ENCODE peak calls at places on chromosomes 12 and 14, in ten cellular contexts. One of them, this sample, is unnamed.
A peak's percentile ranks its signal among the peaks of the same experiment; 100 is the strongest.

GRCh38 chr12:10031771-10032175 is 1.3 kb downstream of the CLEC9A start:
- DNase-seq in RPMI7951: peak; percentile 81
- DNase-seq in HS-5: peak; percentile 97
- DNase-seq in neural progenitor cell: no peak
- DNase-seq in SK-MEL-5: no peak
- DNase-seq in cerebellar cortex: no peak
- DNase-seq in activated CD4-positive, alpha-beta T cell treated with anti-CD3 and anti-CD28 coated beads, Interleukin-2, amount 10 ng/mL, durations not matched to agents 7 days and 5 days: no peak
- DNase-seq in Kasumi-1: no peak
- DNase-seq in fibroblast of the conjunctiva: no peak
- DNase-seq in H9: peak; percentile 54
- DNase-seq in this sample: no peak

GRCh38 chr14:58796636-58797429 is 159.1 kb downstream of the DACT1 start:
- DNase-seq in RPMI7951: no peak
- DNase-seq in HS-5: no peak
- DNase-seq in neural progenitor cell: peak; percentile 28
- DNase-seq in SK-MEL-5: no peak
- DNase-seq in cerebellar cortex: no peak
- DNase-seq in activated CD4-positive, alpha-beta T cell treated with anti-CD3 and anti-CD28 coated beads, Interleukin-2, amount 10 ng/mL, durations not matched to agents 7 days and 5 days: no peak
- DNase-seq in Kasumi-1: peak; percentile 16
- DNase-seq in fibroblast of the conjunctiva: no peak
- DNase-seq in H9: no peak
- DNase-seq in this sample: no peak

GRCh38 chr12:129305851-129306250 is 452.6 kb downstream of the GLT1D1 start:
- DNase-seq in RPMI7951: no peak
- DNase-seq in HS-5: no peak
- DNase-seq in neural progenitor cell: no peak
- DNase-seq in SK-MEL-5: no peak
- DNase-seq in cerebellar cortex: no peak
- DNase-seq in activated CD4-positive, alpha-beta T cell treated with anti-CD3 and anti-CD28 coated beads, Interleukin-2, amount 10 ng/mL, durations not matched to agents 7 days and 5 days: no peak
- DNase-seq in Kasumi-1: no peak
- DNase-seq in fibroblast of the conjunctiva: no peak
- DNase-seq in H9: no peak
- DNase-seq in this sample: no peak

GRCh38 chr12:95277139-95277538 is 59.5 kb downstream of the VEZT start:
- DNase-seq in RPMI7951: peak; percentile 62
- DNase-seq in HS-5: peak; percentile 60
- DNase-seq in neural progenitor cell: no peak
- DNase-seq in SK-MEL-5: peak; percentile 23
- DNase-seq in cerebellar cortex: no peak
- DNase-seq in activated CD4-positive, alpha-beta T cell treated with anti-CD3 and anti-CD28 coated beads, Interleukin-2, amount 10 ng/mL, durations not matched to agents 7 days and 5 days: no peak
- DNase-seq in Kasumi-1: no peak
- DNase-seq in fibroblast of the conjunctiva: peak; percentile 63
- DNase-seq in H9: no peak
- DNase-seq in this sample: no peak

GRCh38 chr12:111390894-111391293 is 14.8 kb upstream of the SH2B3 start:
- DNase-seq in RPMI7951: no peak
- DNase-seq in HS-5: no peak
- DNase-seq in neural progenitor cell: no peak
- DNase-seq in SK-MEL-5: no peak
- DNase-seq in cerebellar cortex: no peak
- DNase-seq in activated CD4-positive, alpha-beta T cell treated with anti-CD3 and anti-CD28 coated beads, Interleukin-2, amount 10 ng/mL, durations not matched to agents 7 days and 5 days: no peak
- DNase-seq in Kasumi-1: no peak
- DNase-seq in fibroblast of the conjunctiva: no peak
- DNase-seq in H9: no peak
- DNase-seq in this sample: no peak

GRCh38 chr12:109758406-109759075 is 44.9 kb downstream of the FAM222A start:
- DNase-seq in RPMI7951: no peak
- DNase-seq in HS-5: no peak
- DNase-seq in neural progenitor cell: no peak
- DNase-seq in SK-MEL-5: no peak
- DNase-seq in cerebellar cortex: no peak
- DNase-seq in activated CD4-positive, alpha-beta T cell treated with anti-CD3 and anti-CD28 coated beads, Interleukin-2, amount 10 ng/mL, durations not matched to agents 7 days and 5 days: no peak
- DNase-seq in Kasumi-1: no peak
- DNase-seq in fibroblast of the conjunctiva: no peak
- DNase-seq in H9: peak; percentile 36
- DNase-seq in this sample: no peak

GRCh38 chr12:107760207-107760816 is 625 bp downstream of the PRDM4 start:
- DNase-seq in RPMI7951: peak; percentile 8
- DNase-seq in HS-5: no peak
- DNase-seq in neural progenitor cell: peak; percentile 50
- DNase-seq in SK-MEL-5: no peak
- DNase-seq in cerebellar cortex: peak; percentile 16
- DNase-seq in activated CD4-positive, alpha-beta T cell treated with anti-CD3 and anti-CD28 coated beads, Interleukin-2, amount 10 ng/mL, durations not matched to agents 7 days and 5 days: peak; percentile 42
- DNase-seq in Kasumi-1: peak; percentile 15
- DNase-seq in fibroblast of the conjunctiva: no peak
- DNase-seq in H9: peak; percentile 65
- DNase-seq in this sample: peak; percentile 58

GRCh38 chr12:6042447-6042846 is 82.0 kb downstream of the VWF start:
- DNase-seq in RPMI7951: no peak
- DNase-seq in HS-5: no peak
- DNase-seq in neural progenitor cell: no peak
- DNase-seq in SK-MEL-5: no peak
- DNase-seq in cerebellar cortex: no peak
- DNase-seq in activated CD4-positive, alpha-beta T cell treated with anti-CD3 and anti-CD28 coated beads, Interleukin-2, amount 10 ng/mL, durations not matched to agents 7 days and 5 days: no peak
- DNase-seq in Kasumi-1: no peak
- DNase-seq in fibroblast of the conjunctiva: no peak
- DNase-seq in H9: no peak
- DNase-seq in this sample: no peak

GRCh38 chr14:49508124-49508523 is 78.1 kb downstream of the RPS29 start:
- DNase-seq in RPMI7951: peak; percentile 3
- DNase-seq in HS-5: no peak
- DNase-seq in neural progenitor cell: no peak
- DNase-seq in SK-MEL-5: no peak
- DNase-seq in cerebellar cortex: no peak
- DNase-seq in activated CD4-positive, alpha-beta T cell treated with anti-CD3 and anti-CD28 coated beads, Interleukin-2, amount 10 ng/mL, durations not matched to agents 7 days and 5 days: no peak
- DNase-seq in Kasumi-1: no peak
- DNase-seq in fibroblast of the conjunctiva: no peak
- DNase-seq in H9: no peak
- DNase-seq in this sample: no peak

GRCh38 chr12:93990832-93991748 is 157.3 kb upstream of the PLXNC1 start:
- DNase-seq in RPMI7951: peak; percentile 59
- DNase-seq in HS-5: no peak
- DNase-seq in neural progenitor cell: peak; percentile 80
- DNase-seq in SK-MEL-5: peak; percentile 28
- DNase-seq in cerebellar cortex: peak; percentile 29
- DNase-seq in activated CD4-positive, alpha-beta T cell treated with anti-CD3 and anti-CD28 coated beads, Interleukin-2, amount 10 ng/mL, durations not matched to agents 7 days and 5 days: no peak
- DNase-seq in Kasumi-1: no peak
- DNase-seq in fibroblast of the conjunctiva: peak; percentile 32
- DNase-seq in H9: peak; percentile 85
- DNase-seq in this sample: no peak

GRCh38 chr12:1494856-1495255 is 99.5 kb downstream of the FBXL14 start:
- DNase-seq in RPMI7951: no peak
- DNase-seq in HS-5: no peak
- DNase-seq in neural progenitor cell: no peak
- DNase-seq in SK-MEL-5: no peak
- DNase-seq in cerebellar cortex: no peak
- DNase-seq in activated CD4-positive, alpha-beta T cell treated with anti-CD3 and anti-CD28 coated beads, Interleukin-2, amount 10 ng/mL, durations not matched to agents 7 days and 5 days: no peak
- DNase-seq in Kasumi-1: no peak
- DNase-seq in fibroblast of the conjunctiva: no peak
- DNase-seq in H9: peak; percentile 22
- DNase-seq in this sample: no peak

GRCh38 chr12:96578526-96579125 is 89.2 kb downstream of the CFAP54 start:
- DNase-seq in RPMI7951: peak; percentile 50
- DNase-seq in HS-5: peak; percentile 36
- DNase-seq in neural progenitor cell: peak; percentile 77
- DNase-seq in SK-MEL-5: peak; percentile 79
- DNase-seq in cerebellar cortex: peak; percentile 60
- DNase-seq in activated CD4-positive, alpha-beta T cell treated with anti-CD3 and anti-CD28 coated beads, Interleukin-2, amount 10 ng/mL, durations not matched to agents 7 days and 5 days: peak; percentile 40
- DNase-seq in Kasumi-1: peak; percentile 86
- DNase-seq in fibroblast of the conjunctiva: peak; percentile 38
- DNase-seq in H9: no peak
- DNase-seq in this sample: peak; percentile 55

GRCh38 chr14:23034498-23035302 is at the start of gene PSMB5:
- DNase-seq in RPMI7951: peak; percentile 92
- DNase-seq in HS-5: peak; percentile 94
- DNase-seq in neural progenitor cell: peak; percentile 95
- DNase-seq in SK-MEL-5: peak; percentile 96
- DNase-seq in cerebellar cortex: peak; percentile 99
- DNase-seq in activated CD4-positive, alpha-beta T cell treated with anti-CD3 and anti-CD28 coated beads, Interleukin-2, amount 10 ng/mL, durations not matched to agents 7 days and 5 days: peak; percentile 95
- DNase-seq in Kasumi-1: no peak
- DNase-seq in fibroblast of the conjunctiva: peak; percentile 95
- DNase-seq in H9: peak; percentile 95
- DNase-seq in this sample: peak; percentile 81